ENCODE peak calls at places on chromosomes 4 and X, in eight cellular contexts. Y is T-helper 9 cell; O is left ventricle myocardium inferior; M is NCI-H446; T is tibial nerve; W is T-helper 1 cell; X is activated CD8-positive, alpha-beta memory T cell treated with anti-CD3 and anti-CD28 coated beads, Interleukin-2, amount 50 U/mL, for 4 hours; U is hypothalamus. A is an unnamed sample.

GRCh38 chrX:71254092-71254941 is at the start of gene ZMYM3:
- DNase-seq in X (peak; percentile 76), U (peak; percentile 82), M (peak; percentile 73), O (peak; percentile 85), T (peak; percentile 75), Y (peak; percentile 62), W (peak; percentile 67), A (peak; percentile 84)

GRCh38 chrX:104435249-104435648 is 130.8 kb upstream of the IL1RAPL2 start:
- DNase-seq in Y (no peak), O (no peak), M (no peak), T (no peak), W (no peak), X (no peak), U (no peak), A (no peak)

GRCh38 chr4:106358899-106359298 is 9.7 kb downstream of the GIMD1 start:
- DNase-seq in Y (no peak), W (no peak), X (no peak), O (no peak), T (no peak), M (no peak), U (no peak), A (no peak)

GRCh38 chr4:78033859-78034258 is 23.3 kb upstream of the FRAS1 start:
- DNase-seq in O (no peak), T (no peak), M (no peak), X (no peak), Y (no peak), U (no peak), W (no peak), A (no peak)

GRCh38 chrX:115560978-115561604 is at the start of gene PLS3:
- DNase-seq in M (no peak), T (peak; percentile 64), U (peak; percentile 73), W (no peak), O (peak; percentile 89), X (no peak), Y (no peak), A (peak; percentile 94)

GRCh38 chr4:129806986-129807385 is 711.0 kb downstream of the C4orf33 start:
- DNase-seq in M (no peak), Y (no peak), U (no peak), W (no peak), X (no peak), O (no peak), T (no peak), A (no peak)

GRCh38 chr4:6046526-6047129 is 28.4 kb upstream of the C4orf50 start:
- DNase-seq in U (no peak), T (no peak), W (no peak), Y (no peak), O (no peak), X (no peak), M (no peak), A (no peak)

GRCh38 chrX:131802836-131803626 is 220.1 kb upstream of the STK26 start:
- DNase-seq in X (peak; percentile 75), U (peak; percentile 50), W (no peak), M (no peak), Y (peak; percentile 69), O (no peak), T (no peak), A (no peak)

GRCh38 chr4:71202703-71203102 is 136.1 kb upstream of the SLC4A4 start:
- DNase-seq in T (no peak), M (no peak), O (no peak), Y (no peak), X (no peak), W (no peak), U (no peak), A (no peak)

GRCh38 chr4:37839426-37839825 is 12.9 kb downstream of the PGM2 start:
- DNase-seq in X (no peak), U (no peak), W (no peak), Y (no peak), T (no peak), O (no peak), M (no peak), A (no peak)

GRCh38 chr4:125836597-125837195 is 521.9 kb downstream of the FAT4 start:
- DNase-seq in M (no peak), T (no peak), W (no peak), X (no peak), U (no peak), Y (no peak), O (no peak), A (no peak)

GRCh38 chrX:140526138-140526537 is 21.3 kb upstream of the SOX3 start:
- DNase-seq in T (no peak), Y (no peak), W (no peak), X (no peak), M (no peak), U (no peak), O (no peak), A (no peak)